ENCODE peak calls at places on chromosomes 11 and 22, in seven cellular contexts. One of them, this sample, is unnamed.

GRCh38 chr11:109586789-109587188 is 164.8 kb downstream of the C11orf87 start:
- DNase-seq in PC-3: no peak
- DNase-seq in substantia nigra: no peak
- DNase-seq in upper lobe of right lung: no peak
- DNase-seq in tibial nerve: no peak
- DNase-seq in stimulated activated CD8-positive, alpha-beta memory T cell treated with anti-CD3 and anti-CD28 coated beads, Interleukin-4, amount 100 ng/mL, for 1 hour: no peak
- DNase-seq in M059J: no peak
- DNase-seq in this sample: no peak

GRCh38 chr22:30717331-30717921 is 22.8 kb downstream of the OSBP2 start:
- DNase-seq in M059J: peak
- DNase-seq in PC-3: peak
- DNase-seq in stimulated activated CD8-positive, alpha-beta memory T cell treated with anti-CD3 and anti-CD28 coated beads, Interleukin-4, amount 100 ng/mL, for 1 hour: no peak
- DNase-seq in substantia nigra: no peak
- DNase-seq in tibial nerve: no peak
- DNase-seq in upper lobe of right lung: no peak
- DNase-seq in this sample: no peak

GRCh38 chr11:72576661-72577060 is 97.6 kb downstream of the PDE2A start:
- DNase-seq in upper lobe of right lung: peak
- DNase-seq in tibial nerve: no peak
- DNase-seq in stimulated activated CD8-positive, alpha-beta memory T cell treated with anti-CD3 and anti-CD28 coated beads, Interleukin-4, amount 100 ng/mL, for 1 hour: no peak
- DNase-seq in M059J: no peak
- DNase-seq in substantia nigra: no peak
- DNase-seq in PC-3: no peak
- DNase-seq in this sample: no peak

GRCh38 chr11:134943544-134943943 is 531.5 kb upstream of the B3GAT1 start:
- DNase-seq in PC-3: no peak
- DNase-seq in upper lobe of right lung: no peak
- DNase-seq in substantia nigra: no peak
- DNase-seq in M059J: no peak
- DNase-seq in tibial nerve: no peak
- DNase-seq in stimulated activated CD8-positive, alpha-beta memory T cell treated with anti-CD3 and anti-CD28 coated beads, Interleukin-4, amount 100 ng/mL, for 1 hour: no peak
- DNase-seq in this sample: no peak

GRCh38 chr11:68373810-68374501 is 61.6 kb downstream of the LRP5 start:
- DNase-seq in M059J: no peak
- DNase-seq in PC-3: no peak
- DNase-seq in stimulated activated CD8-positive, alpha-beta memory T cell treated with anti-CD3 and anti-CD28 coated beads, Interleukin-4, amount 100 ng/mL, for 1 hour: no peak
- DNase-seq in substantia nigra: peak
- DNase-seq in upper lobe of right lung: no peak
- DNase-seq in tibial nerve: no peak
- DNase-seq in this sample: no peak

GRCh38 chr11:67027483-67027930 is 4.6 kb downstream of the SYT12 start:
- DNase-seq in upper lobe of right lung: no peak
- DNase-seq in tibial nerve: no peak
- DNase-seq in substantia nigra: no peak
- DNase-seq in stimulated activated CD8-positive, alpha-beta memory T cell treated with anti-CD3 and anti-CD28 coated beads, Interleukin-4, amount 100 ng/mL, for 1 hour: no peak
- DNase-seq in PC-3: no peak
- DNase-seq in M059J: peak
- DNase-seq in this sample: no peak

GRCh38 chr11:66744485-66745355 is 15.7 kb upstream of the SPTBN2 start:
- DNase-seq in substantia nigra: peak
- DNase-seq in stimulated activated CD8-positive, alpha-beta memory T cell treated with anti-CD3 and anti-CD28 coated beads, Interleukin-4, amount 100 ng/mL, for 1 hour: peak
- DNase-seq in upper lobe of right lung: peak
- DNase-seq in PC-3: peak
- DNase-seq in tibial nerve: peak
- DNase-seq in M059J: peak
- DNase-seq in this sample: peak

GRCh38 chr11:10511046-10511711 is 29.8 kb downstream of the RNF141 start:
- DNase-seq in tibial nerve: no peak
- DNase-seq in substantia nigra: no peak
- DNase-seq in M059J: no peak
- DNase-seq in upper lobe of right lung: no peak
- DNase-seq in stimulated activated CD8-positive, alpha-beta memory T cell treated with anti-CD3 and anti-CD28 coated beads, Interleukin-4, amount 100 ng/mL, for 1 hour: no peak
- DNase-seq in PC-3: no peak
- DNase-seq in this sample: no peak

GRCh38 chr11:452916-453527 is 2.9 kb downstream of the PTDSS2 start:
- DNase-seq in substantia nigra: no peak
- DNase-seq in M059J: no peak
- DNase-seq in PC-3: no peak
- DNase-seq in tibial nerve: no peak
- DNase-seq in upper lobe of right lung: no peak
- DNase-seq in stimulated activated CD8-positive, alpha-beta memory T cell treated with anti-CD3 and anti-CD28 coated beads, Interleukin-4, amount 100 ng/mL, for 1 hour: no peak
- DNase-seq in this sample: no peak

GRCh38 chr11:75924966-75925784 is 110.2 kb downstream of the UVRAG start:
- DNase-seq in upper lobe of right lung: no peak
- DNase-seq in tibial nerve: no peak
- DNase-seq in substantia nigra: no peak
- DNase-seq in stimulated activated CD8-positive, alpha-beta memory T cell treated with anti-CD3 and anti-CD28 coated beads, Interleukin-4, amount 100 ng/mL, for 1 hour: no peak
- DNase-seq in M059J: no peak
- DNase-seq in PC-3: peak
- DNase-seq in this sample: no peak

GRCh38 chr11:70711095-70711910 is 313.0 kb downstream of the CTTN start:
- DNase-seq in substantia nigra: no peak
- DNase-seq in M059J: no peak
- DNase-seq in tibial nerve: no peak
- DNase-seq in stimulated activated CD8-positive, alpha-beta memory T cell treated with anti-CD3 and anti-CD28 coated beads, Interleukin-4, amount 100 ng/mL, for 1 hour: no peak
- DNase-seq in PC-3: no peak
- DNase-seq in upper lobe of right lung: peak
- DNase-seq in this sample: no peak

GRCh38 chr11:132106336-132106982 is 736.0 kb downstream of the NTM start:
- DNase-seq in M059J: peak
- DNase-seq in stimulated activated CD8-positive, alpha-beta memory T cell treated with anti-CD3 and anti-CD28 coated beads, Interleukin-4, amount 100 ng/mL, for 1 hour: no peak
- DNase-seq in substantia nigra: no peak
- DNase-seq in tibial nerve: no peak
- DNase-seq in PC-3: peak
- DNase-seq in upper lobe of right lung: no peak
- DNase-seq in this sample: no peak

GRCh38 chr22:18070556-18071306 is 7.1 kb upstream of the PEX26 start:
- DNase-seq in M059J: no peak
- DNase-seq in PC-3: peak
- DNase-seq in tibial nerve: no peak
- DNase-seq in substantia nigra: no peak
- DNase-seq in stimulated activated CD8-positive, alpha-beta memory T cell treated with anti-CD3 and anti-CD28 coated beads, Interleukin-4, amount 100 ng/mL, for 1 hour: no peak
- DNase-seq in upper lobe of right lung: peak
- DNase-seq in this sample: no peak

GRCh38 chr11:76102772-76103171 is 103.5 kb downstream of the WNT11 start:
- DNase-seq in PC-3: no peak
- DNase-seq in stimulated activated CD8-positive, alpha-beta memory T cell treated with anti-CD3 and anti-CD28 coated beads, Interleukin-4, amount 100 ng/mL, for 1 hour: no peak
- DNase-seq in tibial nerve: no peak
- DNase-seq in upper lobe of right lung: no peak
- DNase-seq in substantia nigra: no peak
- DNase-seq in M059J: no peak
- DNase-seq in this sample: no peak

GRCh38 chr11:125777309-125777708 is 1.3 kb downstream of the PATE2 start:
- DNase-seq in substantia nigra: no peak
- DNase-seq in M059J: peak
- DNase-seq in stimulated activated CD8-positive, alpha-beta memory T cell treated with anti-CD3 and anti-CD28 coated beads, Interleukin-4, amount 100 ng/mL, for 1 hour: no peak
- DNase-seq in tibial nerve: no peak
- DNase-seq in PC-3: peak
- DNase-seq in upper lobe of right lung: no peak
- DNase-seq in this sample: no peak

GRCh38 chr11:13260963-13261599 is 16.5 kb upstream of the BMAL1 start:
- DNase-seq in PC-3: peak
- DNase-seq in upper lobe of right lung: no peak
- DNase-seq in tibial nerve: peak
- DNase-seq in stimulated activated CD8-positive, alpha-beta memory T cell treated with anti-CD3 and anti-CD28 coated beads, Interleukin-4, amount 100 ng/mL, for 1 hour: no peak
- DNase-seq in M059J: peak
- DNase-seq in substantia nigra: no peak
- DNase-seq in this sample: no peak

GRCh38 chr11:123431619-123432018 is 1.6 kb downstream of the GRAMD1B start:
- DNase-seq in substantia nigra: no peak
- DNase-seq in tibial nerve: no peak
- DNase-seq in stimulated activated CD8-positive, alpha-beta memory T cell treated with anti-CD3 and anti-CD28 coated beads, Interleukin-4, amount 100 ng/mL, for 1 hour: no peak
- DNase-seq in M059J: peak
- DNase-seq in PC-3: peak
- DNase-seq in upper lobe of right lung: no peak
- DNase-seq in this sample: no peak

GRCh38 chr11:8356731-8357504 is 93.2 kb upstream of the LMO1 start:
- DNase-seq in tibial nerve: peak
- DNase-seq in PC-3: no peak
- DNase-seq in upper lobe of right lung: peak
- DNase-seq in stimulated activated CD8-positive, alpha-beta memory T cell treated with anti-CD3 and anti-CD28 coated beads, Interleukin-4, amount 100 ng/mL, for 1 hour: no peak
- DNase-seq in substantia nigra: no peak
- DNase-seq in M059J: no peak
- DNase-seq in this sample: no peak

GRCh38 chr22:50269573-50270301 is 443 bp downstream of the MAPK11 start:
- DNase-seq in PC-3: peak
- DNase-seq in stimulated activated CD8-positive, alpha-beta memory T cell treated with anti-CD3 and anti-CD28 coated beads, Interleukin-4, amount 100 ng/mL, for 1 hour: no peak
- DNase-seq in substantia nigra: no peak
- DNase-seq in M059J: peak
- DNase-seq in tibial nerve: no peak
- DNase-seq in upper lobe of right lung: no peak
- DNase-seq in this sample: no peak

GRCh38 chr11:116535954-116536353 is 236.8 kb downstream of the BUD13 start:
- DNase-seq in tibial nerve: no peak
- DNase-seq in stimulated activated CD8-positive, alpha-beta memory T cell treated with anti-CD3 and anti-CD28 coated beads, Interleukin-4, amount 100 ng/mL, for 1 hour: no peak
- DNase-seq in upper lobe of right lung: peak
- DNase-seq in substantia nigra: no peak
- DNase-seq in PC-3: no peak
- DNase-seq in M059J: no peak
- DNase-seq in this sample: no peak

GRCh38 chr22:19844423-19845368 is 10.0 kb downstream of the GNB1L start:
- DNase-seq in M059J: peak
- DNase-seq in stimulated activated CD8-positive, alpha-beta memory T cell treated with anti-CD3 and anti-CD28 coated beads, Interleukin-4, amount 100 ng/mL, for 1 hour: no peak
- DNase-seq in PC-3: peak
- DNase-seq in tibial nerve: no peak
- DNase-seq in substantia nigra: no peak
- DNase-seq in upper lobe of right lung: peak
- DNase-seq in this sample: no peak